ENCODE peak calls at places on chromosomes 12 and 14, in seven cellular contexts. Z is neural crest cell, B is AG04450, M is left ventricle myocardium inferior, I is Calu3, S is fibroblast of pulmonary artery, H is astrocyte. L is an unnamed sample.

GRCh38 chr12:473863-474577 is 14.3 kb downstream of the B4GALNT3 start:
- DNase-seq in M (no peak), I (no peak), H (peak), S (no peak), B (no peak), Z (no peak), L (no peak)

GRCh38 chr12:100404769-100405407 is 48.0 kb downstream of the SLC17A8 start:
- DNase-seq in B (no peak), M (no peak), I (peak), S (peak), Z (peak), H (no peak), L (peak)

GRCh38 chr12:57110189-57111045 is 745 bp downstream of the STAT6 start:
- DNase-seq in B (no peak), Z (peak), I (peak), S (no peak), H (no peak), M (peak), L (peak)

GRCh38 chr12:25583545-25583944 is 30.5 kb upstream of the LMNTD1 start:
- DNase-seq in S (peak), H (peak), I (peak), Z (no peak), M (no peak), B (no peak), L (no peak)

GRCh38 chr14:54001189-54001878 is 44.7 kb upstream of the BMP4 start:
- DNase-seq in B (no peak), M (no peak), Z (no peak), H (peak), I (peak), S (no peak), L (no peak)

GRCh38 chr12:107296681-107297086 is 203.3 kb upstream of the CRY1 start:
- DNase-seq in H (peak), Z (no peak), I (no peak), S (peak), M (no peak), B (no peak), L (no peak)

GRCh38 chr12:87670448-87670847 is 358.8 kb downstream of the C12orf50 start:
- DNase-seq in H (no peak), B (no peak), I (no peak), M (no peak), Z (no peak), S (no peak), L (no peak)

GRCh38 chr12:120759591-120760348 is 34.1 kb downstream of the ACADS start:
- DNase-seq in Z (no peak), M (no peak), B (no peak), S (no peak), I (no peak), H (no peak), L (no peak)

GRCh38 chr12:24270965-24271364 is 321.5 kb upstream of the SOX5 start:
- DNase-seq in Z (no peak), H (no peak), I (no peak), M (no peak), B (no peak), S (no peak), L (no peak)

GRCh38 chr12:122085006-122085405 is 6.5 kb downstream of the MLXIP start:
- DNase-seq in B (no peak), H (no peak), I (no peak), S (no peak), Z (no peak), M (no peak), L (no peak)

GRCh38 chr12:12510141-12510540 is 52.5 kb downstream of the DUSP16 start:
- DNase-seq in I (no peak), S (peak), M (no peak), Z (no peak), B (peak), H (peak), L (no peak)

GRCh38 chr14:37253905-37254304 is 56.2 kb downstream of the MIPOL1 start:
- DNase-seq in H (peak), S (peak), Z (no peak), I (peak), M (no peak), B (peak), L (no peak)

GRCh38 chr14:31336646-31337045 is 83.7 kb downstream of the HEATR5A start:
- DNase-seq in S (peak), M (no peak), B (peak), Z (no peak), H (peak), I (no peak), L (no peak)

GRCh38 chr12:101875112-101875961 is 2.0 kb upstream of the DRAM1 start:
- DNase-seq in Z (no peak), B (no peak), M (no peak), S (peak), I (no peak), H (peak), L (no peak)

GRCh38 chr12:56804169-56804568 is 41.0 kb downstream of the HSD17B6 start:
- DNase-seq in H (no peak), Z (no peak), B (no peak), M (no peak), S (no peak), I (no peak), L (no peak)

GRCh38 chr14:91654836-91655235 is 77.0 kb downstream of the CATSPERB start:
- DNase-seq in B (no peak), H (no peak), M (no peak), Z (no peak), S (no peak), I (no peak), L (no peak)

GRCh38 chr12:1629338-1630080 is 478 bp downstream of the WNT5B start:
- DNase-seq in Z (no peak), H (no peak), B (no peak), M (no peak), S (no peak), I (peak), L (no peak)

GRCh38 chr14:100384819-100385813 is 62.0 kb downstream of the SLC25A47 start:
- DNase-seq in M (no peak), B (no peak), Z (no peak), H (peak), S (peak), I (no peak), L (no peak)

GRCh38 chr12:38983117-38983571 is 77.8 kb upstream of the CPNE8 start:
- DNase-seq in S (no peak), B (no peak), Z (no peak), M (no peak), I (no peak), H (no peak), L (no peak)

GRCh38 chr12:122641976-122642375 is 61.2 kb downstream of the HCAR2 start:
- DNase-seq in H (no peak), S (peak), I (no peak), Z (no peak), M (no peak), B (no peak), L (no peak)

GRCh38 chr12:79886917-79887519 is 47.9 kb downstream of the PPP1R12A start:
- DNase-seq in M (no peak), Z (no peak), I (no peak), S (peak), H (peak), B (peak), L (no peak)

GRCh38 chr14:56117765-56118610 is at the start of gene PELI2:
- DNase-seq in M (peak), I (peak), H (peak), Z (peak), S (peak), B (peak), L (peak)
- TF ChIP-seq CTCF in M (peak), I (no peak), H (no peak), Z (peak), S (no peak), B (no peak), L (peak)

DNA sequence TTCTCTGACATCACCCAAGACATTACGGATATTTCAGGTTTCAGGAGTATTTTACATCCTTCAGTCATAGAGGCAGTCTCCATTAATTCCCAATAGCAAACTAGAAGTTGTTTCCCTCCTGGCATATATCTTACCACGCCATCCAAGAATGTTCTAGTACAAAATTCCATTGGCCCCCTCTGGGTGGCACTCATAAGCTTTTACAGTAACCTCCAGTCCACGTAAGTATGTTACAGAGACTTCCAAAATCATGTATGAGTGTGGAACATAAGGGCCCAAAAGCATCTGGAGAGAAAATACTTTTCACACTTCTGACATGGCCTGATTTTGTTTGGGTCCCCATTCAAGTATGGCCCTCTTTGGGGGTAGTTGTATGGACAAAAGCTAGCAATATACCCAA is 58.1 kb upstream of the DHRS4 start:
- DNase-seq in H (no peak), B (no peak), M (no peak), I (no peak), S (peak), Z (no peak), L (no peak)
- TF ChIP-seq CTCF in H (no peak), B (peak), M (no peak), I (no peak), S (peak), Z (no peak), L (no peak)

DNA sequence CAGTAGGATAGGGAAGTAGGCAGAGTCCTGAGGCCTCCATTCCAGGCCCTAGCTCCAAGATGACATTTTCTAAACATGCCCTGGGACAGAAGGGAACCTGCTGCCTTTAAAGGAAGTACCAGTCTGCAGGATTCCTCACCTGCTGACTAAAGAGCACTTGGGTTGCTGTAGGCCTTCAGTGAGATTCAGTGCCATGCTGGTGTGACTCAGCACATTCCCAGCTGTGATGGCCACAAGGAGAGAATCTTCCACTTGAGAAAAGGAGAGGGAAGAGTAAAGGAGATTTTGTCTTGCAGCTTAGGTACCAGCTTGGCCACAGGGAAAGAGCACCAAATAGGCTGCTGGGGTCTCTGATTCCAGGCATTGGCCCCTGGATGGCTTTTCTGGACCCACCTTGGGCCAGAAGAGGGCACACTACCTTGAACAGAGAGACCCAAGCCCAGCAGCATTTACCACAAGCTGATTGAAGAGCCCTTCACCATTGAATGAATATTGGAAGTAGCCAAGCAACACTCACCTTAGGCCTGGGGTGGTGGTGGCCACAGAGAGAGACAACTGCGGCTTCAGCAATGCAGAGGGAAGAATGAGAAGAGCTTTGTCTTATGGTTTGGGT is 498.3 kb downstream of the KCNH5 start:
- DNase-seq in Z (no peak), B (no peak), I (no peak), M (no peak), H (no peak), S (peak), L (no peak)
- TF ChIP-seq CTCF in Z (no peak), B (no peak), I (no peak), M (no peak), H (no peak), S (no peak), L (no peak)

GRCh38 chr14:103539056-103539825 is 10.2 kb downstream of the TRMT61A start:
- DNase-seq in B (no peak), M (no peak), I (no peak), Z (no peak), S (no peak), H (no peak), L (no peak)
- TF ChIP-seq CTCF in B (no peak), M (no peak), I (no peak), Z (no peak), S (no peak), H (no peak), L (no peak)

L was measured in progenitor cell of endocrine pancreas.